ENCODE peak calls at places on chromosome 18, in nine cellular contexts. X is body of pancreas, L is thoracic aorta, E is NCI-H1436 treated with DMSO at 0.1 percent for 48 hours, Y is MM.1S, U is NCI-H2081, Z is hypothalamus, J is choroid plexus epithelial cell, B is NCI-H2029. P is an unnamed sample.

GRCh38 chr18:21330122-21330701 is 88.2 kb downstream of the GREB1L start:
- DNase-seq in X (no peak), L (no peak), E (no peak), Y (no peak), U (no peak), Z (no peak), J (peak; percentile 80), B (peak; percentile 9), P (peak; percentile 14)

GRCh38 chr18:58605027-58606020 is 23.6 kb downstream of the ALPK2 start:
- DNase-seq in X (no peak), L (no peak), E (no peak), Y (no peak), U (no peak), Z (no peak), J (peak; percentile 94), B (no peak), P (peak; percentile 94)

GRCh38 chr18:35289293-35290069 is 548 bp downstream of the ZSCAN30 start:
- DNase-seq in X (peak; percentile 48), L (no peak), E (no peak), Y (no peak), U (no peak), Z (no peak), J (no peak), B (no peak), P (no peak)

GRCh38 chr18:76383636-76384035 is 111.4 kb downstream of the ZNF516 start:
- DNase-seq in X (no peak), L (no peak), E (no peak), Y (no peak), U (no peak), Z (no peak), J (no peak), B (no peak), P (no peak)

GRCh38 chr18:8895987-8896619 is 190.7 kb downstream of the MTCL1 start:
- DNase-seq in X (no peak), L (no peak), E (no peak), Y (no peak), U (no peak), Z (no peak), J (peak; percentile 34), B (no peak), P (peak; percentile 15)

GRCh38 chr18:42931501-42931900 is 184.0 kb downstream of the RIT2 start:
- DNase-seq in X (no peak), L (no peak), E (no peak), Y (no peak), U (no peak), Z (no peak), J (peak; percentile 82), B (no peak), P (peak; percentile 84)

GRCh38 chr18:62617793-62618591 is 95.2 kb downstream of the ZCCHC2 start:
- DNase-seq in X (no peak), L (no peak), E (no peak), Y (no peak), U (no peak), Z (no peak), J (no peak), B (no peak), P (no peak)

GRCh38 chr18:32730620-32731021 is 42.2 kb downstream of the KLHL14 start:
- DNase-seq in X (no peak), L (no peak), E (no peak), Y (peak; percentile 74), U (no peak), Z (no peak), J (peak; percentile 32), B (peak; percentile 50), P (no peak)

GRCh38 chr18:79483971-79484491 is 88.3 kb downstream of the NFATC1 start:
- DNase-seq in X (no peak), L (no peak), E (no peak), Y (no peak), U (no peak), Z (no peak), J (no peak), B (no peak), P (no peak)

GRCh38 chr18:49476664-49477411 is 10.2 kb downstream of the C18orf32 start:
- DNase-seq in X (no peak), L (no peak), E (no peak), Y (no peak), U (no peak), Z (no peak), J (peak; percentile 92), B (no peak), P (peak; percentile 68)

GRCh38 chr18:35376393-35376741 is 770 bp downstream of the ZNF396 start:
- DNase-seq in X (peak; percentile 28), L (no peak), E (no peak), Y (no peak), U (no peak), Z (peak; percentile 14), J (no peak), B (no peak), P (no peak)

GRCh38 chr18:55515946-55516710 is 71.9 kb downstream of the TCF4 start:
- DNase-seq in X (no peak), L (no peak), E (no peak), Y (no peak), U (no peak), Z (no peak), J (peak; percentile 62), B (no peak), P (peak; percentile 56)

GRCh38 chr18:45978084-45978483 is 11.0 kb upstream of the EPG5 start:
- DNase-seq in X (peak; percentile 65), L (no peak), E (no peak), Y (no peak), U (no peak), Z (no peak), J (no peak), B (peak; percentile 66), P (no peak)

GRCh38 chr18:48031011-48031480 is 100.6 kb upstream of the SMAD2 start:
- DNase-seq in X (peak; percentile 64), L (no peak), E (peak; percentile 17), Y (peak; percentile 61), U (peak; percentile 53), Z (no peak), J (peak; percentile 78), B (peak; percentile 68), P (peak; percentile 38)

GRCh38 chr18:48163184-48164095 is 233.0 kb upstream of the SMAD2 start:
- DNase-seq in X (no peak), L (no peak), E (no peak), Y (no peak), U (no peak), Z (no peak), J (no peak), B (no peak), P (no peak)

GRCh38 chr18:79531926-79532689 is 136.4 kb downstream of the NFATC1 start:
- DNase-seq in X (no peak), L (no peak), E (no peak), Y (no peak), U (no peak), Z (no peak), J (peak; percentile 11), B (no peak), P (no peak)

GRCh38 chr18:26057208-26057821 is 33.1 kb downstream of the SS18 start:
- DNase-seq in X (no peak), L (no peak), E (no peak), Y (no peak), U (no peak), Z (no peak), J (peak; percentile 60), B (no peak), P (peak; percentile 57)

GRCh38 chr18:38790303-38790702 is 1224.7 kb upstream of the CELF4 start:
- DNase-seq in X (no peak), L (no peak), E (no peak), Y (peak; percentile 16), U (no peak), Z (no peak), J (no peak), B (no peak), P (no peak)

GRCh38 chr18:73793386-73793785 is 354.2 kb downstream of the FBXO15 start:
- DNase-seq in X (no peak), L (no peak), E (no peak), Y (no peak), U (no peak), Z (no peak), J (peak; percentile 77), B (no peak), P (peak; percentile 76)

GRCh38 chr18:10121028-10121427 is 207.2 kb downstream of the VAPA start:
- DNase-seq in X (no peak), L (no peak), E (no peak), Y (no peak), U (no peak), Z (no peak), J (no peak), B (no peak), P (no peak)

GRCh38 chr18:8966819-8967218 is 135.7 kb upstream of the NDUFV2 start:
- DNase-seq in X (no peak), L (no peak), E (no peak), Y (no peak), U (no peak), Z (no peak), J (no peak), B (no peak), P (no peak)

GRCh38 chr18:58267493-58267892 is 223.5 kb downstream of the NEDD4L start:
- DNase-seq in X (no peak), L (no peak), E (no peak), Y (no peak), U (no peak), Z (no peak), J (no peak), B (no peak), P (no peak)

GRCh38 chr18:65938592-65939372 is 188.0 kb downstream of the CDH7 start:
- DNase-seq in X (peak; percentile 35), L (no peak), E (no peak), Y (peak; percentile 75), U (peak; percentile 65), Z (no peak), J (peak; percentile 31), B (peak; percentile 4), P (peak; percentile 2)

GRCh38 chr18:12791631-12792030 is 88.8 kb downstream of the PSMG2 start:
- DNase-seq in X (no peak), L (no peak), E (no peak), Y (no peak), U (no peak), Z (no peak), J (no peak), B (no peak), P (no peak)

GRCh38 chr18:43570593-43570992 is 293.3 kb upstream of the SYT4 start:
- DNase-seq in X (no peak), L (no peak), E (no peak), Y (no peak), U (no peak), Z (no peak), J (no peak), B (no peak), P (no peak)

GRCh38 chr18:46318356-46318755 is 214.2 kb downstream of the HAUS1 start:
- DNase-seq in X (no peak), L (no peak), E (no peak), Y (no peak), U (no peak), Z (no peak), J (no peak), B (no peak), P (no peak)

GRCh38 chr18:48826271-48826670 is 124.5 kb downstream of the SMAD7 start:
- DNase-seq in X (no peak), L (no peak), E (no peak), Y (no peak), U (no peak), Z (no peak), J (no peak), B (no peak), P (no peak)

GRCh38 chr18:12993439-12993838 is 2.3 kb downstream of the CEP192 start:
- DNase-seq in X (no peak), L (no peak), E (no peak), Y (no peak), U (no peak), Z (no peak), J (no peak), B (no peak), P (no peak)

GRCh38 chr18:23133860-23134779 is 1.2 kb upstream of the CABLES1 start:
- DNase-seq in X (peak; percentile 64), L (no peak), E (peak; percentile 87), Y (peak; percentile 96), U (peak; percentile 87), Z (no peak), J (no peak), B (peak; percentile 80), P (no peak)

P was measured in brain microvascular endothelial cell.